ENCODE peak calls at places on chromosomes 5 and 9, in ten cellular contexts. One of them, this sample, is unnamed. For H3K4me1, the result is how much of the 10 kb centered on the place peaks cover.

GRCh38 chr9:121557581-121558422 is 58.2 kb upstream of the GGTA1 start:
- DNase-seq in transverse colon: peak
- DNase-seq in prostate gland: peak
- DNase-seq in A549: peak
- DNase-seq in upper lobe of left lung: peak
- DNase-seq in body of pancreas: peak
- DNase-seq in uterus: peak
- DNase-seq in HCT116: no peak
- DNase-seq in breast epithelium: peak
- DNase-seq in sigmoid colon: peak
- DNase-seq in this sample: no peak

GRCh38 chr5:143505354-143505753 is 101.9 kb upstream of the NR3C1 start:
- DNase-seq in upper lobe of left lung: no peak
- DNase-seq in HCT116: no peak
- DNase-seq in breast epithelium: no peak
- DNase-seq in prostate gland: no peak
- DNase-seq in A549: no peak
- DNase-seq in body of pancreas: no peak
- DNase-seq in sigmoid colon: no peak
- DNase-seq in uterus: no peak
- DNase-seq in transverse colon: no peak
- DNase-seq in this sample: no peak

GRCh38 chr9:27528886-27529315 is 713 bp downstream of the MOB3B start:
- DNase-seq in body of pancreas: peak
- DNase-seq in HCT116: no peak
- DNase-seq in breast epithelium: peak
- DNase-seq in uterus: peak
- DNase-seq in transverse colon: peak
- DNase-seq in upper lobe of left lung: peak
- DNase-seq in prostate gland: peak
- DNase-seq in A549: peak
- DNase-seq in sigmoid colon: peak
- DNase-seq in this sample: peak

GRCh38 chr5:1111727-1112289 is at the start of gene SLC12A7:
- DNase-seq in body of pancreas: peak
- DNase-seq in prostate gland: peak
- DNase-seq in breast epithelium: peak
- DNase-seq in A549: peak
- DNase-seq in uterus: peak
- DNase-seq in upper lobe of left lung: peak
- DNase-seq in HCT116: no peak
- DNase-seq in transverse colon: peak
- DNase-seq in sigmoid colon: no peak
- DNase-seq in this sample: peak

GRCh38 chr9:116905131-116905724 is 218.1 kb downstream of the TRIM32 start:
- DNase-seq in prostate gland: no peak
- DNase-seq in uterus: no peak
- DNase-seq in body of pancreas: no peak
- DNase-seq in breast epithelium: no peak
- DNase-seq in sigmoid colon: no peak
- DNase-seq in transverse colon: no peak
- DNase-seq in HCT116: no peak
- DNase-seq in A549: no peak
- DNase-seq in upper lobe of left lung: no peak
- DNase-seq in this sample: no peak

GRCh38 chr9:69444021-69444420 is 119.0 kb downstream of the ENTREP1 start:
- DNase-seq in prostate gland: no peak
- DNase-seq in sigmoid colon: no peak
- DNase-seq in body of pancreas: no peak
- DNase-seq in transverse colon: no peak
- DNase-seq in A549: no peak
- DNase-seq in uterus: no peak
- DNase-seq in upper lobe of left lung: no peak
- DNase-seq in HCT116: no peak
- DNase-seq in breast epithelium: no peak
- DNase-seq in this sample: no peak

GRCh38 chr9:119398350-119398749 is 29.1 kb upstream of the BRINP1 start:
- DNase-seq in uterus: no peak
- DNase-seq in sigmoid colon: no peak
- DNase-seq in HCT116: no peak
- DNase-seq in transverse colon: no peak
- DNase-seq in upper lobe of left lung: no peak
- DNase-seq in breast epithelium: no peak
- DNase-seq in prostate gland: no peak
- DNase-seq in body of pancreas: no peak
- DNase-seq in A549: no peak
- DNase-seq in this sample: no peak

GRCh38 chr9:127903557-127904475 is 4.4 kb upstream of the ST6GALNAC6 start:
- DNase-seq in A549: no peak
- DNase-seq in prostate gland: no peak
- DNase-seq in body of pancreas: peak
- DNase-seq in sigmoid colon: peak
- DNase-seq in breast epithelium: no peak
- DNase-seq in upper lobe of left lung: peak
- DNase-seq in uterus: no peak
- DNase-seq in transverse colon: peak
- DNase-seq in HCT116: no peak
- DNase-seq in this sample: peak

GRCh38 chr5:126780165-126780827 is 3.4 kb downstream of the LMNB1 start:
- DNase-seq in A549: peak
- DNase-seq in body of pancreas: peak
- DNase-seq in prostate gland: peak
- DNase-seq in upper lobe of left lung: peak
- DNase-seq in transverse colon: peak
- DNase-seq in breast epithelium: no peak
- DNase-seq in HCT116: no peak
- DNase-seq in uterus: peak
- DNase-seq in sigmoid colon: no peak
- DNase-seq in this sample: peak

GRCh38 chr9:113310538-113310937 is 7.4 kb upstream of the RNF183 start:
- DNase-seq in transverse colon: no peak
- DNase-seq in uterus: no peak
- DNase-seq in body of pancreas: no peak
- DNase-seq in prostate gland: peak
- DNase-seq in sigmoid colon: no peak
- DNase-seq in A549: no peak
- DNase-seq in HCT116: no peak
- DNase-seq in upper lobe of left lung: no peak
- DNase-seq in breast epithelium: peak
- DNase-seq in this sample: no peak

GRCh38 chr9:6414291-6414690 is 1.3 kb downstream of the UHRF2 start:
- DNase-seq in sigmoid colon: no peak
- DNase-seq in uterus: no peak
- DNase-seq in A549: no peak
- DNase-seq in HCT116: no peak
- DNase-seq in prostate gland: no peak
- DNase-seq in transverse colon: no peak
- DNase-seq in breast epithelium: no peak
- DNase-seq in upper lobe of left lung: no peak
- DNase-seq in body of pancreas: no peak
- DNase-seq in this sample: no peak

GRCh38 chr9:136361047-136361756 is 2.3 kb downstream of the DNLZ start:
- DNase-seq in A549: no peak
- DNase-seq in upper lobe of left lung: no peak
- DNase-seq in transverse colon: no peak
- DNase-seq in sigmoid colon: no peak
- DNase-seq in body of pancreas: no peak
- DNase-seq in HCT116: no peak
- DNase-seq in breast epithelium: no peak
- DNase-seq in uterus: no peak
- DNase-seq in prostate gland: no peak
- DNase-seq in this sample: no peak

GRCh38 chr5:154767537-154767936 is 12.4 kb downstream of the LARP1 start:
- DNase-seq in A549: no peak
- DNase-seq in sigmoid colon: no peak
- DNase-seq in transverse colon: no peak
- DNase-seq in breast epithelium: no peak
- DNase-seq in prostate gland: no peak
- DNase-seq in uterus: no peak
- DNase-seq in upper lobe of left lung: no peak
- DNase-seq in body of pancreas: no peak
- DNase-seq in HCT116: no peak
- DNase-seq in this sample: no peak

GRCh38 chr5:172264814-172265213 is 18.8 kb downstream of the UBTD2 start:
- DNase-seq in upper lobe of left lung: no peak
- DNase-seq in prostate gland: no peak
- DNase-seq in body of pancreas: no peak
- DNase-seq in sigmoid colon: no peak
- DNase-seq in HCT116: no peak
- DNase-seq in breast epithelium: no peak
- DNase-seq in uterus: no peak
- DNase-seq in transverse colon: no peak
- DNase-seq in A549: no peak
- DNase-seq in this sample: no peak

GRCh38 chr9:25716220-25716872 is 38.1 kb upstream of the TUSC1 start:
- DNase-seq in uterus: no peak
- DNase-seq in body of pancreas: peak
- DNase-seq in transverse colon: peak
- DNase-seq in A549: peak
- DNase-seq in HCT116: no peak
- DNase-seq in prostate gland: peak
- DNase-seq in upper lobe of left lung: peak
- DNase-seq in breast epithelium: peak
- DNase-seq in sigmoid colon: no peak
- DNase-seq in this sample: no peak

GRCh38 chr5:80822640-80823039 is 137.5 kb upstream of the RASGRF2 start:
- DNase-seq in HCT116: no peak
- DNase-seq in transverse colon: no peak
- DNase-seq in A549: no peak
- DNase-seq in breast epithelium: no peak
- DNase-seq in upper lobe of left lung: no peak
- DNase-seq in uterus: no peak
- DNase-seq in sigmoid colon: no peak
- DNase-seq in body of pancreas: no peak
- DNase-seq in prostate gland: no peak
- DNase-seq in this sample: no peak

GRCh38 chr5:32068561-32068960 is 105.6 kb downstream of the GOLPH3 start:
- DNase-seq in upper lobe of left lung: no peak
- DNase-seq in breast epithelium: no peak
- DNase-seq in A549: no peak
- DNase-seq in sigmoid colon: no peak
- DNase-seq in body of pancreas: no peak
- DNase-seq in prostate gland: no peak
- DNase-seq in transverse colon: no peak
- DNase-seq in HCT116: no peak
- DNase-seq in uterus: no peak
- DNase-seq in this sample: no peak

GRCh38 chr5:17157294-17157693 is 60.1 kb upstream of the BASP1 start:
- DNase-seq in sigmoid colon: no peak
- DNase-seq in A549: no peak
- DNase-seq in body of pancreas: no peak
- DNase-seq in prostate gland: no peak
- DNase-seq in uterus: no peak
- DNase-seq in transverse colon: no peak
- DNase-seq in upper lobe of left lung: no peak
- DNase-seq in HCT116: no peak
- DNase-seq in breast epithelium: no peak
- DNase-seq in this sample: no peak
- TF ChIP-seq POLR2A in sigmoid colon: no peak
- TF ChIP-seq POLR2A in A549: no peak
- TF ChIP-seq POLR2A in body of pancreas: no peak
- TF ChIP-seq POLR2A in prostate gland: no peak
- TF ChIP-seq POLR2A in uterus: no peak
- TF ChIP-seq POLR2A in transverse colon: no peak
- TF ChIP-seq POLR2A in upper lobe of left lung: no peak
- TF ChIP-seq POLR2A in HCT116: no peak
- TF ChIP-seq POLR2A in breast epithelium: no peak
- TF ChIP-seq POLR2A in this sample: no peak

DNA sequence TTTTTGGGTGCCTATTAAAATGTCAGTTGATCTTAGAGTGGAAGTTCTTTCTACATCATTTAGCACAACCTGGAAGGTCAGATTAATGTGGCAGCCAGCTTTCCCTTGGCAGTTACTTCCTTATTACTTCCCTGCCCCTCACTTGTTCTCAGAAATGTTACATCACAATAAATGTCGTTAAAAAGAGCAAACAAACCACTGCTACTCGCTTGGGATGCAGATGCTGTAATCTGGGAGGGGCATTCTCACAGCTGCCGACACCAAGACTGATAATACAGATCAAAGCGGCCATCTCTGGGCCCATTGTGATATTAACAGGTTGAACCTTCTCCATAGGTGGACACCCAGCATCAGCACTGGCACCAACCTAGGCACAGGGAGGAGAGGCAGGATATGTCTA is 29.3 kb downstream of the PLAC8L1 start:
- DNase-seq in sigmoid colon: no peak
- DNase-seq in transverse colon: peak
- DNase-seq in body of pancreas: no peak
- DNase-seq in upper lobe of left lung: no peak
- DNase-seq in HCT116: no peak
- DNase-seq in prostate gland: no peak
- DNase-seq in A549: peak
- DNase-seq in breast epithelium: no peak
- DNase-seq in uterus: no peak
- DNase-seq in this sample: no peak
- H3K4me1 ChIP-seq in sigmoid colon: under half
- H3K4me1 ChIP-seq in transverse colon: under half
- H3K4me1 ChIP-seq in body of pancreas: under half
- H3K4me1 ChIP-seq in upper lobe of left lung: under half
- H3K4me1 ChIP-seq in HCT116: under half
- H3K4me1 ChIP-seq in prostate gland: under half
- H3K4me1 ChIP-seq in A549: under half
- H3K4me1 ChIP-seq in breast epithelium: under half
- H3K4me1 ChIP-seq in uterus: under half
- H3K4me1 ChIP-seq in this sample: under half

DNA sequence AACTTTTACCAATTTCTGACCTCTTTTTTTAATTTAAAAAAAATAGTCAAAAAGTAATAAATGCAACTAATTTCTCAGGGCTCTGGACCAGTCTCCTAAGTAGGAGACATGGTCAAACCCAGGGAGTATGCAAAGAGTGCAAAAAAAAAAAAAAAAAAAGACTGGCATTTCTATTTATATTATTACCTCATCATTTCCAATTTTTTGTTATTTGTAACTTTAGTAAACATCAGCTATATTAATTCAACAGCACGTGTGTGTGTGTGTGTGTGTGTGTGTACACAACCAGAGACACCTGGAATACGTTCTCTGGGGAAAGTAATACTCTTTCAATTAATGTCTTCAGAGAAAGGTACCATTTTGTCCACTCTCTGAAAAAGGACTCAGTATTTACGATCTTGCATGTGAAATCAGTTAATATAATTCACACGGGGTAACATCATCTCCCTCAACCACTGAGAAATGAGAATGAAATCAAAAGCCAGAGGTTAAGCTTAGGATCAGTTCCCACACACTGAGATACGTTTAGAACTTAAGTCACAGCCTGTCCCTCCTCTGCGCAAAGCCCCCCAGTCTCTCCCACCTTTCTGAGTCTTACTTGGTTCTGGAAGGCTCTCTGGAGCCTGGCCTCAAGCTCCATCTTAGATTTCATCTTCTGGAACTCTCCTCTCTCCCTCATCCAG is 21.9 kb downstream of the ZNF608 start:
- DNase-seq in transverse colon: no peak
- DNase-seq in upper lobe of left lung: no peak
- DNase-seq in prostate gland: no peak
- DNase-seq in A549: no peak
- DNase-seq in uterus: no peak
- DNase-seq in breast epithelium: no peak
- DNase-seq in HCT116: no peak
- DNase-seq in body of pancreas: no peak
- DNase-seq in sigmoid colon: no peak
- DNase-seq in this sample: no peak
- TF ChIP-seq POLR2A in transverse colon: no peak
- TF ChIP-seq POLR2A in upper lobe of left lung: no peak
- TF ChIP-seq POLR2A in prostate gland: no peak
- TF ChIP-seq POLR2A in A549: no peak
- TF ChIP-seq POLR2A in uterus: no peak
- TF ChIP-seq POLR2A in breast epithelium: no peak
- TF ChIP-seq POLR2A in HCT116: no peak
- TF ChIP-seq POLR2A in body of pancreas: no peak
- TF ChIP-seq POLR2A in sigmoid colon: no peak
- TF ChIP-seq POLR2A in this sample: no peak

GRCh38 chr5:67014191-67014590 is 182.4 kb downstream of the CD180 start:
- DNase-seq in HCT116: no peak
- DNase-seq in uterus: no peak
- DNase-seq in upper lobe of left lung: no peak
- DNase-seq in prostate gland: no peak
- DNase-seq in transverse colon: no peak
- DNase-seq in body of pancreas: no peak
- DNase-seq in breast epithelium: no peak
- DNase-seq in sigmoid colon: no peak
- DNase-seq in A549: no peak
- DNase-seq in this sample: no peak
- H3K4me1 ChIP-seq in HCT116: under half
- H3K4me1 ChIP-seq in uterus: under half
- H3K4me1 ChIP-seq in upper lobe of left lung: half or more
- H3K4me1 ChIP-seq in prostate gland: under half
- H3K4me1 ChIP-seq in transverse colon: under half
- H3K4me1 ChIP-seq in body of pancreas: under half
- H3K4me1 ChIP-seq in breast epithelium: under half
- H3K4me1 ChIP-seq in sigmoid colon: half or more
- H3K4me1 ChIP-seq in A549: under half
- H3K4me1 ChIP-seq in this sample: under half